ENCODE peak calls at places on chromosomes 13 and 19, in six cellular contexts. P is BE2C, D is stomach, L is suprapubic skin, M is heart left ventricle, J is cardiac muscle cell. B is an unnamed sample.

GRCh38 chr13:29362849-29363604 is 232.5 kb downstream of the SLC7A1 start:
- DNase-seq in L (no peak), D (peak), M (no peak), P (peak), J (peak), B (peak)

GRCh38 chr19:36377541-36378178 is 1.3 kb downstream of the ZFP14 start:
- DNase-seq in L (no peak), P (no peak), D (no peak), J (no peak), M (no peak), B (no peak)

GRCh38 chr13:50162001-50162400 is 146.8 kb downstream of the KCNRG start:
- DNase-seq in D (no peak), J (no peak), M (no peak), L (no peak), P (no peak), B (peak)

GRCh38 chr19:7857727-7858701 is 16.2 kb downstream of the PRR36 start:
- DNase-seq in L (no peak), P (no peak), J (no peak), M (no peak), D (no peak), B (no peak)

GRCh38 chr13:21744149-21744548 is 73.3 kb downstream of the FGF9 start:
- DNase-seq in D (no peak), M (no peak), P (no peak), L (no peak), J (no peak), B (no peak)

GRCh38 chr13:64917566-64917965 is 2312.6 kb downstream of the PCDH9 start:
- DNase-seq in M (no peak), L (no peak), J (no peak), D (no peak), P (no peak), B (no peak)

GRCh38 chr19:9156304-9156703 is 16.1 kb downstream of the ZNF317 start:
- DNase-seq in M (no peak), L (no peak), J (no peak), P (no peak), D (no peak), B (no peak)

GRCh38 chr19:35519291-35519690 is 5.8 kb upstream of the DMKN start:
- DNase-seq in P (no peak), M (no peak), L (no peak), D (no peak), J (peak), B (peak)

GRCh38 chr13:111393221-111393790 is 72.9 kb downstream of the TEX29 start:
- DNase-seq in D (peak), L (no peak), P (no peak), M (peak), J (no peak), B (no peak)

GRCh38 chr13:43686557-43686956 is 100.2 kb downstream of the ENOX1 start:
- DNase-seq in J (peak), D (no peak), M (peak), P (peak), L (no peak), B (peak)

GRCh38 chr13:44385401-44385800 is 11.8 kb downstream of the SERP2 start:
- DNase-seq in J (no peak), D (no peak), L (no peak), P (no peak), M (no peak), B (no peak)

GRCh38 chr13:48595330-48596127 is 58.2 kb upstream of the CYSLTR2 start:
- DNase-seq in J (peak), D (peak), L (no peak), M (peak), P (peak), B (peak)

GRCh38 chr13:36718146-36718545 is 44.3 kb downstream of the SERTM1 start:
- DNase-seq in D (no peak), P (no peak), L (no peak), J (peak), M (no peak), B (no peak)

GRCh38 chr19:52722062-52723005 is 12.5 kb downstream of the ZNF611 start:
- DNase-seq in L (no peak), P (no peak), M (no peak), J (peak), D (no peak), B (peak)

GRCh38 chr19:50644315-50644915 is 4.7 kb upstream of the SYT3 start:
- DNase-seq in L (no peak), M (no peak), D (no peak), P (no peak), J (no peak), B (no peak)

GRCh38 chr13:25232937-25233515 is 54.3 kb downstream of the MTMR6 start:
- DNase-seq in D (no peak), P (no peak), L (no peak), J (peak), M (no peak), B (peak)

GRCh38 chr13:23414682-23415081 is 18.8 kb downstream of the SACS start:
- DNase-seq in L (no peak), D (no peak), P (no peak), J (no peak), M (no peak), B (no peak)

GRCh38 chr13:87058786-87059329 is 612.3 kb upstream of the SLITRK5 start:
- DNase-seq in L (no peak), M (no peak), P (no peak), J (no peak), D (no peak), B (no peak)

GRCh38 chr19:8654591-8655339 is 24.3 kb downstream of the NFILZ start:
- DNase-seq in L (no peak), M (peak), J (peak), D (peak), P (peak), B (peak)

GRCh38 chr13:45925151-45925550 is 73.6 kb upstream of the SIAH3 start:
- DNase-seq in M (no peak), L (no peak), P (no peak), D (no peak), J (peak), B (no peak)

GRCh38 chr19:1745589-1746031 is 7.7 kb upstream of the ONECUT3 start:
- DNase-seq in L (no peak), J (peak), D (no peak), P (no peak), M (no peak), B (no peak)

GRCh38 chr19:1748115-1748702 is 5.1 kb upstream of the ONECUT3 start:
- DNase-seq in L (no peak), J (no peak), D (peak), M (no peak), P (no peak), B (no peak)

GRCh38 chr19:1748703-1749341 is 4.5 kb upstream of the ONECUT3 start:
- DNase-seq in M (no peak), L (no peak), D (no peak), P (no peak), J (no peak), B (no peak)

GRCh38 chr19:1746401-1747284 is 6.7 kb upstream of the ONECUT3 start:
- DNase-seq in J (peak), L (no peak), D (peak), M (no peak), P (no peak), B (peak)

DNA sequence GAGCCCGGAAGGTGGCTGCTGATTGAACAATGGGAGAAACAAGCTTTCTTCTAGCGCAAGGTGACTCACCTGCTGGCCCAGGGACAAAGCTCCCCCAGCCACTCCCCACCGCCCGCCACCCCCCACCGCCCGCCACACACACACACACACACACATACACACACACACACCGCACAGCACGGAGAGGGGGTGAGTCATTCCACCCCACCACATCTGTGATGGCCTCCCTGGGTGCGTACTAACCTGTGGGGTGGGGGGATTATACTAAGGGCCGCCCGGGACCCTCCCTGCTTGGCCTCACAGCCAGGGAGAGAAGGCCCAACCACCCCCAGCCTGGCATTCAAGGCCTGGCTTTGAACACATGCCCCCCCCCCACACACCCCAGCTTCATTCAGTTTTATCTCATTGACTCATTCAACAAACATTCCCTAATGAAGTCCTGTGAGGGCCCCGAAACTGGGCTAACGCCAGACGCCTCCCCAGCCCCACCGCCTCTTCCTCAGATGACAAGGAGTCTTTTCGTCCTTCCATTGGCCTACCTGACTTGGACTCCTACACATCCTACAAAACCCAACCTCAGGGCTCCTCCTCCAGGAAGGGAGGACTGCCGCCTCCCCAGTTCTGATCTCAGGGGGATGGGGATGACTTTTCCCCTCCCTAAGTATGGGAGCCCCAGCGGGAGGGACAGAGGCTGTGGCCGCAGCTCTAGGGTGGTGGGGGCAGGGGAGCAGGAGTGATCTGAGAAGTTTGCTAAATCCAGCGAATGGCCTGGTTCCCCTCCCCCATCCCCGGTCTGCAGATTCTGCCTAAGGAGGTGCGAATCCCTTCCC is 5.8 kb upstream of the ONECUT3 start:
- DNase-seq in J (peak), P (no peak), D (peak), L (no peak), M (no peak), B (peak)
- TF ChIP-seq CTCF in J (no peak), P (no peak), D (no peak), L (no peak), M (no peak), B (no peak)

GRCh38 chr19:46890423-46891170 is 29.8 kb downstream of the ARHGAP35 start:
- DNase-seq in L (no peak), J (peak), D (no peak), P (no peak), M (no peak), B (peak)
- TF ChIP-seq CTCF in L (no peak), J (no peak), D (no peak), P (no peak), M (no peak), B (peak)

GRCh38 chr13:51923983-51924539 is 62.3 kb downstream of the CCDC70 start:
- DNase-seq in J (no peak), M (peak), P (no peak), L (peak), D (peak), B (no peak)
- TF ChIP-seq CTCF in J (peak), M (no peak), P (peak), L (no peak), D (no peak), B (peak)

GRCh38 chr19:42129399-42130253 is 2.6 kb downstream of the POU2F2 start:
- DNase-seq in L (no peak), J (peak), P (peak), M (no peak), D (peak), B (peak)
- TF ChIP-seq CTCF in L (no peak), J (no peak), P (no peak), M (no peak), D (no peak), B (no peak)

GRCh38 chr19:38361633-38362075 is 12.7 kb upstream of the PSMD8 start:
- DNase-seq in P (peak), D (peak), J (peak), M (peak), L (peak), B (peak)
- TF ChIP-seq CTCF in P (no peak), D (no peak), J (no peak), M (no peak), L (peak), B (peak)